ENCODE peak calls at places on chromosomes 7 and 10, in seven cellular contexts. C is cardiac fibroblast, B is BJ, R is Peyer's patch, Z is BE2C, L is hepatocyte, M is suprapubic skin. X is an unnamed sample.

GRCh38 chr10:6143128-6143527 is 54.3 kb downstream of the RBM17 start:
- DNase-seq in Z (no peak), L (no peak), B (no peak), R (no peak), C (no peak), M (no peak), X (no peak)

GRCh38 chr10:133438711-133439273 is 14.4 kb upstream of the SPRN start:
- DNase-seq in B (no peak), R (no peak), C (peak; percentile 49), L (no peak), M (peak; percentile 64), Z (no peak), X (no peak)

GRCh38 chr10:110524179-110524863 is 26.6 kb downstream of the DUSP5 start:
- DNase-seq in R (no peak), Z (no peak), M (no peak), B (no peak), L (no peak), C (no peak), X (peak; percentile 16)

GRCh38 chr7:63925262-63925625 is 73.4 kb upstream of the ZNF722 start:
- DNase-seq in B (no peak), R (no peak), C (no peak), Z (no peak), M (no peak), L (no peak), X (no peak)

GRCh38 chr10:125633517-125633999 is 49.4 kb downstream of the TEX36 start:
- DNase-seq in L (no peak), R (no peak), Z (no peak), B (peak; percentile 63), M (no peak), C (no peak), X (peak; percentile 10)

GRCh38 chr10:8663131-8663530 is 608.6 kb downstream of the GATA3 start:
- DNase-seq in M (no peak), B (no peak), C (no peak), R (no peak), Z (no peak), L (no peak), X (no peak)

GRCh38 chr10:77321868-77322267 is 315.7 kb downstream of the KCNMA1 start:
- DNase-seq in C (peak; percentile 20), R (no peak), Z (no peak), M (no peak), B (no peak), L (no peak), X (peak; percentile 39)

GRCh38 chr7:112573302-112574039 is 92.7 kb downstream of the LSMEM1 start:
- DNase-seq in M (no peak), C (peak; percentile 13), L (no peak), R (no peak), B (no peak), Z (peak; percentile 57), X (no peak)

GRCh38 chr7:126993626-126994213 is 259.0 kb downstream of the GRM8 start:
- DNase-seq in Z (no peak), C (no peak), M (no peak), B (no peak), R (no peak), L (no peak), X (no peak)

GRCh38 chr7:121961491-121961890 is 88.5 kb downstream of the PTPRZ1 start:
- DNase-seq in L (no peak), R (no peak), Z (no peak), M (no peak), C (no peak), B (no peak), X (peak; percentile 4)

GRCh38 chr7:135673360-135673706 is 11.0 kb downstream of the STMP1 start:
- DNase-seq in C (peak; percentile 80), M (no peak), B (no peak), R (no peak), L (no peak), Z (no peak), X (peak; percentile 34)

GRCh38 chr7:156230576-156230975 is 410.0 kb upstream of the RNF32 start:
- DNase-seq in R (no peak), Z (no peak), M (no peak), B (no peak), C (no peak), L (no peak), X (no peak)

GRCh38 chr7:22628112-22628511 is 98.9 kb upstream of the IL6 start:
- DNase-seq in C (no peak), Z (no peak), M (no peak), R (no peak), B (no peak), L (no peak), X (no peak)

GRCh38 chr10:132836832-132837540 is 51.0 kb upstream of the NKX6-2 start:
- DNase-seq in B (no peak), L (peak; percentile 76), R (no peak), C (peak; percentile 43), M (no peak), Z (peak; percentile 34), X (peak; percentile 53)

GRCh38 chr7:134435161-134435920 is 23.6 kb downstream of the AKR1B1 start:
- DNase-seq in L (no peak), R (no peak), B (no peak), C (peak; percentile 64), M (no peak), Z (no peak), X (peak; percentile 71)
- H3K4me3 ChIP-seq in L (no peak overlapping the region), R (no peak overlapping the region), B (no peak overlapping the region), C (no peak overlapping the region), M (no peak overlapping the region), Z (no peak overlapping the region), X (no peak overlapping the region)

DNA sequence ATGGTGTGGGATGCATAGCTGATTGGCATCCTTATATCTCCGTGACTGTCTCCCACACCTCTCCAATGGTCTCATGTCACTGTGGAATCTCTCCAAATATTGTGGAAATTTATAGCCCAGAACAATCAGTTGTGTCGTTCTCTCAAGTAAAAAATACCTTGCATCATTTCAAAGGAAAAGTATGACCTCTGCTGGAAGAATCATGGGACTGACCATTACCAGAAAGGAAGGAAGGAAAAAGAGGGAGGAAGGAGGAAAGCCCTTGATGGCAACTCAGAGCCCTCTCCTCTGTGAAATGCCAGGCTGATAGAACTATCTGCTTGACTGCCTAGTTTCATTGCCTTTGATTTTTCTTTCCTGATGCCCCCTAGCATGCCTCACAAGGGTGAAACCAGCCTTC is 76.3 kb downstream of the FOXI2 start:
- DNase-seq in R (no peak), Z (no peak), B (no peak), C (peak; percentile 5), M (no peak), L (no peak), X (no peak)
- TF ChIP-seq CTCF in R (no peak), Z (peak; percentile 14), B (no peak), C (no peak), M (no peak), L (peak; percentile 52), X (no peak)

DNA sequence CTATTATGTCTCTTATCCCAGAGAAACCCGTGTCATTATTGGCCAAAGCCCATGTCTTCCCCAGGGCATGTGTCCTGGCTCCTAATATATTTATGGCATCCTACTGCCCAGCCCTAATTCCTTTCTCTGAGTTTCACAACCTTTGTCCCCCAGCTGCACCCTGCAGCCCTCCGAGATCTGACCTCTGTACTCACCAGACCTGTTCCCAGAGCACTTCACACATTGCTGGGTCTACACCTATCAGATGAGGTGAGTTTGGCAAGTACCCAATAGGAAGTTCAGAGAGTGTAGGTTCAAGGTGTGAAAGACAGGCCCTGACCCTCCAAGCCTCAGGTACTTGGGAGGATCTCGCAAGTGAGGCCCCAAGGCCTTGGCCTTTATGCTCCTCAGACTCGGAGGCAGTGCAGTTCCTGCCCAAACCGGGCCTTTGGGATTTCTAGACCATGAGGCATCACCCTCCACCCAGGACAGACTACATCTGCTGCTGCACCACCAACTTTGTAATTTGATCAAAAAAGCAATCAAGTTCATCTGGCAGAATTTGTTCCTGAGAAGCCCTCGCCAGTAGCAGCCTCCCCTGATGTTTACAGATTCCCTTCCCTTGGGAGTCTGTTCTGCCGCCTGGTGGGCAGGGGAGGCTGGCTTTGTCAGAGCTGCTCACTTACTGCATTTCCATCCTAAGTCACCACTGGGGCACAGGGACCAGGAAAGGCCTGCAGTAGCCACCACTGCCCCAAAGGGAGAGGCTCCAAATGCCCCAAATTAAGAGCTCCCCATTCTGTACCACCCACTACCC is 2.2 kb downstream of the CAMK2G start:
- DNase-seq in C (no peak), M (no peak), L (peak; percentile 58), Z (peak; percentile 84), B (no peak), R (no peak), X (peak; percentile 71)
- H3K4me3 ChIP-seq in C (no peak overlapping the region), M (peak overlapping the region; percentile 90), L (no peak overlapping the region), Z (peak overlapping the region; percentile 58), B (no peak overlapping the region), R (no peak overlapping the region), X (peak overlapping the region; percentile 62)

DNA sequence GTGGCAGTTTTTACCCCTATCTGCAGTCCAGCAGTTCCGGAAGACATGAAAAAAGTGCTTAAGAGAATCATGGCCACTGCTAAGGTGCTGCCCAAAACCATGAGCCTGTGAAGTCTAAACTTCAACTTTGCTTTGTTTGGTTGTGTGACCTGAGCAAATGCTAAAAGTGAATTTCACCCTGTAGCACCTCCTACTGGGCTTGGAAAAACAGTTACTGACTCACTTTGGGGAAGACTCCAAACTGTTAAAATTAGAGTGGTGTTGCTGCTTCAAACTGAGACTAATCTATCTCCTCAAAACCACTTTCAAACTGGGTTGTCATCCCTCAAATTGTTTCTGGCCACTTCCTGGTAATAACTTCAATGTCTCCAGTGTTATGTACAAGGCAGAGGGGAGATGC is 21.3 kb downstream of the MKX start:
- DNase-seq in M (no peak), C (peak; percentile 2), L (no peak), Z (no peak), B (no peak), R (no peak), X (no peak)
- TF ChIP-seq CTCF in M (no peak), C (no peak), L (peak; percentile 8), Z (peak; percentile 23), B (peak; percentile 44), R (no peak), X (peak; percentile 53)

X was measured in foreskin fibroblast.